ENCODE peak calls at places on chromosomes 1 and 21, in seven cellular contexts. D is hypothalamus; N is activated CD4-positive, CD25-positive, alpha-beta regulatory T cell treated with anti-CD3 and anti-CD28 coated beads, Interleukin-2, amount 50 U/mL, for 72 hours; H is stomach; X is T47D; Q is NCI-H2029 treated with DMSO at 0.1 percent for 48 hours; K is stromal cell of bone marrow. G is an unnamed sample.

GRCh38 chr21:41482321-41482720 is 25.6 kb downstream of the TMPRSS2 start:
- DNase-seq in D (no peak), N (no peak), H (no peak), X (no peak), Q (no peak), K (peak; percentile 18), G (no peak)

GRCh38 chr1:7384679-7385078 is 386.4 kb upstream of the VAMP3 start:
- DNase-seq in D (no peak), N (no peak), H (peak; percentile 18), X (no peak), Q (no peak), K (no peak), G (no peak)

GRCh38 chr1:161133220-161133740 is 813 bp upstream of the DEDD start:
- DNase-seq in D (no peak), N (no peak), H (no peak), X (no peak), Q (no peak), K (no peak), G (no peak)

GRCh38 chr21:46661211-46661625 is 25.7 kb downstream of the PRMT2 start:
- DNase-seq in D (peak; percentile 81), N (peak; percentile 61), H (peak; percentile 40), X (peak; percentile 62), Q (no peak), K (peak; percentile 75), G (no peak)

GRCh38 chr1:35537788-35538187 is 19.4 kb downstream of the KIAA0319L start:
- DNase-seq in D (no peak), N (no peak), H (no peak), X (no peak), Q (no peak), K (no peak), G (no peak)

GRCh38 chr1:14780271-14780670 is 181.8 kb downstream of the KAZN start:
- DNase-seq in D (no peak), N (no peak), H (no peak), X (no peak), Q (no peak), K (no peak), G (no peak)

GRCh38 chr1:3922201-3922725 is 22.2 kb upstream of the C1orf174 start:
- DNase-seq in D (no peak), N (no peak), H (no peak), X (peak; percentile 80), Q (no peak), K (no peak), G (no peak)

GRCh38 chr21:15171546-15171945 is 106.7 kb upstream of the NRIP1 start:
- DNase-seq in D (no peak), N (no peak), H (no peak), X (no peak), Q (no peak), K (no peak), G (no peak)

GRCh38 chr21:17853393-17854275 is 34.5 kb upstream of the C21orf91 start:
- DNase-seq in D (no peak), N (no peak), H (no peak), X (no peak), Q (no peak), K (no peak), G (no peak)

GRCh38 chr1:234676103-234676594 is 66.2 kb upstream of the IRF2BP2 start:
- DNase-seq in D (peak; percentile 87), N (peak; percentile 55), H (peak; percentile 78), X (peak; percentile 82), Q (peak; percentile 36), K (peak; percentile 68), G (peak; percentile 82)

GRCh38 chr1:232186936-232187335 is 443.0 kb downstream of the SIPA1L2 start:
- DNase-seq in D (no peak), N (no peak), H (no peak), X (no peak), Q (no peak), K (no peak), G (no peak)

GRCh38 chr1:89894802-89895201 is 74.0 kb downstream of the LRRC8D start:
- DNase-seq in D (no peak), N (no peak), H (no peak), X (no peak), Q (no peak), K (no peak), G (no peak)

GRCh38 chr21:27759091-27759659 is 792.3 kb upstream of the ADAMTS5 start:
- DNase-seq in D (peak; percentile 67), N (no peak), H (no peak), X (peak; percentile 64), Q (no peak), K (no peak), G (no peak)

G was measured in SK-N-DZ.